ENCODE peak calls at places on chromosomes 6 and 20, in nine cellular contexts. P is A549, R is adrenal gland, E is IMR-90, D is GM20000, G is AG09319, U is body of pancreas, N is MCF 10A, H is fibroblast of mammary gland. O is an unnamed sample.

GRCh38 chr6:162226810-162227209 is 500.8 kb downstream of the PRKN start:
- DNase-seq in G (no peak), H (no peak), E (no peak), P (no peak), D (no peak), U (no peak), R (no peak), N (no peak), O (no peak)

GRCh38 chr6:144176043-144176442 is 25.7 kb downstream of the STX11 start:
- DNase-seq in H (no peak), U (no peak), E (no peak), D (no peak), R (no peak), N (no peak), P (no peak), G (no peak), O (no peak)

GRCh38 chr6:157172088-157172768 is 151.1 kb downstream of the TMEM242 start:
- DNase-seq in G (no peak), D (no peak), P (no peak), E (no peak), H (no peak), N (no peak), U (no peak), R (peak), O (no peak)

GRCh38 chr6:170167657-170168159 is 123.2 kb downstream of the DLL1 start:
- DNase-seq in G (no peak), R (peak), N (no peak), H (no peak), E (no peak), P (no peak), D (no peak), U (no peak), O (no peak)

GRCh38 chr6:151916680-151917164 is 109.2 kb downstream of the ESR1 start:
- DNase-seq in P (no peak), R (no peak), N (peak), U (no peak), H (peak), G (peak), E (no peak), D (no peak), O (peak)

GRCh38 chr6:137999815-138000214 is 107.4 kb downstream of the PERP start:
- DNase-seq in R (no peak), G (no peak), H (no peak), U (no peak), E (no peak), P (no peak), D (no peak), N (no peak), O (no peak)

GRCh38 chr6:90286884-90287488 is 9.7 kb downstream of the BACH2 start:
- DNase-seq in U (peak), P (peak), R (peak), G (no peak), H (peak), D (no peak), E (peak), N (peak), O (peak)

GRCh38 chr6:43544461-43544860 is 27.6 kb downstream of the POLR1C start:
- DNase-seq in D (no peak), G (no peak), R (no peak), N (no peak), H (no peak), U (no peak), P (no peak), E (no peak), O (no peak)

GRCh38 chr6:151242420-151242841 is 2.7 kb downstream of the AKAP12 start:
- DNase-seq in N (no peak), H (peak), E (no peak), G (no peak), U (no peak), R (no peak), D (no peak), P (no peak), O (no peak)

GRCh38 chr20:20719411-20719810 is 7.0 kb upstream of the RALGAPA2 start:
- DNase-seq in H (no peak), P (no peak), R (no peak), E (no peak), D (no peak), G (no peak), U (no peak), N (no peak), O (peak)

GRCh38 chr6:138038148-138038870 is 68.9 kb downstream of the PERP start:
- DNase-seq in P (no peak), D (peak), H (no peak), R (no peak), G (no peak), E (no peak), N (no peak), U (no peak), O (no peak)

GRCh38 chr20:54209216-54209813 is 1.4 kb downstream of the PFDN4 start:
- DNase-seq in N (no peak), G (no peak), U (no peak), R (no peak), E (no peak), H (no peak), P (no peak), D (no peak), O (no peak)

GRCh38 chr6:68038815-68039408 is 596.2 kb upstream of the ADGRB3 start:
- DNase-seq in D (no peak), P (no peak), R (no peak), U (no peak), E (no peak), N (no peak), G (no peak), H (no peak), O (no peak)

GRCh38 chr6:97406633-97407032 is 123.6 kb upstream of the MMS22L start:
- DNase-seq in D (no peak), G (no peak), N (no peak), P (no peak), U (no peak), R (no peak), E (no peak), H (no peak), O (no peak)

GRCh38 chr6:109491207-109491938 is 8.4 kb upstream of the ZBTB24 start:
- DNase-seq in D (peak), R (no peak), H (peak), N (peak), U (no peak), E (peak), G (no peak), P (no peak), O (peak)

GRCh38 chr6:56595490-56596122 is 47.1 kb downstream of the DST start:
- DNase-seq in D (peak), R (peak), E (peak), G (peak), N (peak), P (peak), H (peak), U (peak), O (peak)

GRCh38 chr20:22312744-22313346 is 271.5 kb downstream of the FOXA2 start:
- DNase-seq in N (peak), R (peak), H (peak), G (no peak), P (peak), E (peak), D (peak), U (peak), O (peak)

GRCh38 chr20:58634121-58634817 is 16.8 kb upstream of the STX16 start:
- DNase-seq in H (peak), D (peak), P (no peak), U (no peak), G (no peak), R (no peak), N (no peak), E (peak), O (no peak)

GRCh38 chr6:66103354-66103753 is 396.3 kb upstream of the EYS start:
- DNase-seq in G (no peak), N (no peak), R (no peak), H (no peak), E (no peak), P (no peak), D (no peak), U (no peak), O (no peak)

GRCh38 chr6:683742-684440 is 9.0 kb downstream of the EXOC2 start:
- DNase-seq in U (no peak), R (no peak), G (peak), E (peak), P (no peak), D (no peak), H (peak), N (no peak), O (no peak)

GRCh38 chr6:34071111-34071883 is 74.6 kb downstream of the GRM4 start:
- DNase-seq in D (no peak), H (no peak), N (no peak), R (no peak), P (no peak), G (no peak), U (no peak), E (no peak), O (no peak)

GRCh38 chr6:30560930-30561329 is 3.8 kb downstream of the PRR3 start:
- DNase-seq in R (no peak), E (no peak), U (no peak), G (no peak), D (no peak), H (no peak), N (no peak), P (no peak), O (no peak)

GRCh38 chr6:169141706-169142705 is 111.6 kb downstream of the THBS2 start:
- DNase-seq in P (no peak), U (no peak), N (no peak), H (peak), R (peak), E (peak), D (no peak), G (no peak), O (no peak)

GRCh38 chr6:2656460-2657064 is 94.2 kb downstream of the MYLK4 start:
- DNase-seq in E (no peak), D (no peak), N (no peak), G (no peak), H (no peak), R (no peak), U (no peak), P (no peak), O (no peak)

GRCh38 chr6:36443951-36444428 is 1.2 kb downstream of the KCTD20 start:
- DNase-seq in P (peak), R (no peak), N (peak), D (peak), U (no peak), G (no peak), H (no peak), E (peak), O (peak)

GRCh38 chr6:124964084-124964763 is 2.0 kb downstream of the RNF217 start:
- DNase-seq in P (no peak), G (no peak), E (peak), H (peak), R (peak), U (peak), N (peak), D (no peak), O (peak)

DNA sequence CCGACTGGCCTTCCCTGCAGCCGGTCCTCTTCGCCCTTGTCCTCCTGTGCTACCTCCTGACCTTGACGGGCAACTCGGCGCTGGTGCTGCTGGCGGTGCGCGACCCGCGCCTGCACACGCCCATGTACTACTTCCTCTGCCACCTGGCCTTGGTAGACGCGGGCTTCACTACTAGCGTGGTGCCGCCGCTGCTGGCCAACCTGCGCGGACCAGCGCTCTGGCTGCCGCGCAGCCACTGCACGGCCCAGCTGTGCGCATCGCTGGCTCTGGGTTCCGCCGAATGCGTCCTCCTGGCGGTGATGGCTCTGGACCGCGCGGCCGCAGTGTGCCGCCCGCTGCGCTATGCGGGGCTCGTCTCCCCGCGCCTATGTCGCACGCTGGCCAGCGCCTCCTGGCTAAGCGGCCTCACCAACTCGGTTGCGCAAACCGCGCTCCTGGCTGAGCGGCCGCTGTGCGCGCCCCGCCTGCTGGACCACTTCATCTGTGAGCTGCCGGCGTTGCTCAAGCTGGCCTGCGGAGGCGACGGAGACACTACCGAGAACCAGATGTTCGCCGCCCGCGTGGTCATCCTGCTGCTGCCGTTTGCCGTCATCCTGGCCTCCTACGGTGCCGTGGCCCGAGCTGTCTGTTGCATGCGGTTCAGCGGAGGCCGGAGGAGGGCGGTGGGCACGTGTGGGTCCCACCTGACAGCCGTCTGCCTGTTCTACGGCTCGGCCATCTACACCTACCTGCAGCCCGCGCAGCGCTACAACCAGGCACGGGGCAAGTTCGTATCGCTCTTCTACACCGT is 6.1 kb downstream of the UBD start:
- DNase-seq in E (peak), U (peak), N (no peak), G (no peak), R (peak), P (no peak), H (peak), D (peak), O (peak)
- TF ChIP-seq CTCF in E (no peak), U (peak), N (no peak), G (peak), R (no peak), P (no peak), H (no peak), D (no peak), O (no peak)

DNA sequence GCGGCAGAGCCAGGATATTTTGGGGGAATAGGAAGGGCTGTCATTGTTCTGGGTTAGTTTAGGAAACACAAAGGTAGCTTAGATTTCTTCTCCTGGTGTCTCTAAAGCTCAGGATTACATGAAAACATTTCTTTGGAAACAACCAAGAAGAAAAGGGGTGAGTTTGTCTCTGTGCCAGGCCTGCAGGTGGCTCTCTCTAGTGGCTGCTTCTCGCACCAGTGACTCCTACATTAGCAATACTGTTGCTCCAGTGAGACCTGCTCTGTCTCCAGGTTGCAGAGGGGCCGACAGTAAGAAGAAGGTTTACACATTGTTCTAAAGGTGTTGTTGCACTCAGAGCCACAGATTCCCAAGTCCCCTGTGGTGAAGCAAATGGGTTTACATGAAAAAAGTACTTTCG is 104.6 kb upstream of the GLP1R start:
- DNase-seq in U (no peak), N (peak), E (no peak), P (no peak), H (no peak), R (no peak), G (no peak), D (no peak), O (no peak)
- TF ChIP-seq CTCF in U (no peak), N (no peak), E (no peak), P (no peak), H (no peak), R (no peak), G (no peak), D (no peak), O (no peak)

GRCh38 chr6:38068854-38069253 is 249.3 kb downstream of the ZFAND3 start:
- DNase-seq in H (peak), D (no peak), E (no peak), G (no peak), R (no peak), P (no peak), N (no peak), U (no peak), O (no peak)
- TF ChIP-seq CTCF in H (peak), D (no peak), E (no peak), G (peak), R (no peak), P (peak), N (peak), U (peak), O (no peak)

GRCh38 chr6:91713911-91714310 is 1127.0 kb upstream of the MAP3K7 start:
- DNase-seq in E (peak), H (no peak), R (no peak), U (no peak), N (peak), P (no peak), D (no peak), G (no peak), O (peak)
- TF ChIP-seq CTCF in E (no peak), H (no peak), R (no peak), U (no peak), N (peak), P (no peak), D (no peak), G (no peak), O (peak)

GRCh38 chr6:92779758-92780157 is 639.6 kb downstream of the EPHA7 start:
- DNase-seq in H (peak), G (no peak), R (peak), U (no peak), P (no peak), E (peak), D (no peak), N (peak), O (peak)

GRCh38 chr6:92784235-92784634 is 635.1 kb downstream of the EPHA7 start:
- DNase-seq in P (no peak), H (no peak), G (no peak), D (no peak), N (no peak), R (no peak), U (no peak), E (no peak), O (no peak)
- TF ChIP-seq CTCF in P (no peak), H (no peak), G (no peak), D (no peak), N (no peak), R (no peak), U (no peak), E (no peak), O (no peak)

GRCh38 chr20:38926934-38927616 is 858 bp downstream of the FAM83D start:
- DNase-seq in U (no peak), E (peak), P (no peak), D (no peak), R (no peak), N (peak), H (peak), G (no peak), O (no peak)

GRCh38 chr20:38930242-38930569 is 4.0 kb downstream of the FAM83D start:
- DNase-seq in U (no peak), G (no peak), N (no peak), E (no peak), D (no peak), P (no peak), H (no peak), R (no peak), O (no peak)

GRCh38 chr20:38924718-38925117 is 1.5 kb upstream of the FAM83D start:
- DNase-seq in R (no peak), G (no peak), P (no peak), H (no peak), U (no peak), N (no peak), D (no peak), E (no peak), O (no peak)

GRCh38 chr20:38926142-38926933 is at the start of gene FAM83D:
- DNase-seq in U (peak), N (peak), P (peak), D (peak), R (peak), G (peak), H (peak), E (peak), O (peak)

GRCh38 chr20:38927902-38928578 is 1.8 kb downstream of the FAM83D start:
- DNase-seq in N (peak), G (no peak), R (no peak), H (no peak), D (no peak), E (no peak), U (no peak), P (no peak), O (peak)
- TF ChIP-seq CTCF in N (no peak), G (no peak), R (no peak), H (no peak), D (no peak), E (no peak), U (no peak), P (no peak), O (no peak)

GRCh38 chr6:49911252-49911651 is 44.9 kb upstream of the CRISP1 start:
- DNase-seq in E (no peak), D (no peak), R (no peak), P (no peak), H (no peak), N (no peak), G (no peak), U (no peak), O (no peak)
- TF ChIP-seq CTCF in E (no peak), D (no peak), R (no peak), P (no peak), H (no peak), N (no peak), G (no peak), U (no peak), O (no peak)